ENCODE peak calls at places on chromosomes 11 and 22, in nine cellular contexts. L, Y, T, F, G, Q, Z, R and P are unnamed samples.

GRCh38 chr11:61587541-61587941 is 6.7 kb upstream of the SYT7 start:
- DNase-seq in Z (no peak), F (peak; percentile 34), R (no peak), Q (no peak), T (no peak), G (no peak), Y (peak; percentile 33), L (no peak), P (peak; percentile 27)

GRCh38 chr11:6319001-6319878 is 1.1 kb downstream of the CAVIN3 start:
- DNase-seq in Z (no peak), R (no peak), G (no peak), Y (peak; percentile 63), T (no peak), F (no peak), Q (no peak), L (peak; percentile 32), P (peak; percentile 51)

GRCh38 chr22:30424471-30425326 is 869 bp upstream of the MTFP1 start:
- DNase-seq in G (no peak), Y (peak; percentile 64), Q (peak; percentile 31), R (no peak), Z (no peak), T (peak; percentile 25), L (peak; percentile 21), F (peak; percentile 46), P (no peak)

GRCh38 chr11:9594267-9595046 is 21.0 kb downstream of the WEE1 start:
- DNase-seq in F (no peak), L (no peak), Y (peak; percentile 11), G (no peak), Q (no peak), Z (no peak), R (no peak), T (no peak), P (no peak)

GRCh38 chr22:30948930-30949342 is 19.6 kb downstream of the MORC2 start:
- DNase-seq in Q (no peak), T (no peak), Z (no peak), G (no peak), R (no peak), Y (no peak), F (no peak), L (no peak), P (no peak)

GRCh38 chr22:38935616-38936015 is 21.8 kb upstream of the APOBEC3A start:
- DNase-seq in G (no peak), Z (no peak), R (no peak), Q (no peak), T (no peak), L (no peak), F (no peak), Y (no peak), P (no peak)

GRCh38 chr11:3637201-3637600 is 4.6 kb downstream of the ART5 start:
- DNase-seq in T (no peak), R (no peak), Z (no peak), L (no peak), Q (no peak), F (no peak), Y (no peak), G (no peak), P (no peak)

GRCh38 chr22:30425616-30426394 is at the start of gene MTFP1:
- DNase-seq in T (peak; percentile 72), Z (peak; percentile 16), Q (peak; percentile 60), G (peak; percentile 45), Y (peak; percentile 73), R (no peak), F (peak; percentile 64), L (peak; percentile 63), P (peak; percentile 57)

GRCh38 chr11:15493066-15493465 is 378.3 kb downstream of the INSC start:
- DNase-seq in T (no peak), L (no peak), G (no peak), Q (peak; percentile 47), R (no peak), Z (no peak), Y (no peak), F (no peak), P (peak; percentile 5)

GRCh38 chr11:27718853-27719574 is 18.8 kb upstream of the BDNF start:
- DNase-seq in G (no peak), Z (peak; percentile 68), Q (no peak), L (peak; percentile 45), R (no peak), Y (peak; percentile 69), T (no peak), F (no peak), P (peak; percentile 61)

GRCh38 chr11:110947100-110947499 is 234.9 kb upstream of the ARHGAP20 start:
- DNase-seq in T (no peak), R (no peak), G (no peak), F (no peak), Y (no peak), Q (no peak), Z (no peak), L (no peak), P (no peak)

GRCh38 chr11:19938866-19939265 is 221.4 kb downstream of the DBX1 start:
- DNase-seq in G (no peak), Y (no peak), L (no peak), T (no peak), R (no peak), Z (peak; percentile 39), F (no peak), Q (no peak), P (no peak)

GRCh38 chr11:70502677-70503076 is 104.3 kb downstream of the CTTN start:
- DNase-seq in Y (no peak), R (no peak), Z (peak; percentile 92), Q (no peak), G (no peak), L (no peak), F (no peak), T (no peak), P (no peak)

GRCh38 chr11:107040447-107041444 is 22.5 kb upstream of the GUCY1A2 start:
- DNase-seq in G (no peak), F (no peak), Z (no peak), Q (peak; percentile 42), R (no peak), L (no peak), T (no peak), Y (peak; percentile 87), P (peak; percentile 87)

GRCh38 chr11:67195971-67196418 is 70.3 kb upstream of the GRK2 start:
- DNase-seq in Q (no peak), T (no peak), G (no peak), Z (no peak), R (no peak), L (no peak), F (no peak), Y (peak; percentile 33), P (peak; percentile 83)

GRCh38 chr11:113577356-113578163 is 102.4 kb upstream of the DRD2 start:
- DNase-seq in R (no peak), G (no peak), F (no peak), T (no peak), L (no peak), Q (peak; percentile 1), Y (no peak), Z (peak; percentile 92), P (no peak)

GRCh38 chr22:29313126-29314071 is 2.1 kb downstream of the RASL10A start:
- DNase-seq in F (no peak), T (no peak), G (peak; percentile 40), Q (no peak), Y (peak; percentile 45), Z (no peak), L (no peak), R (no peak), P (no peak)

GRCh38 chr22:17700778-17701177 is 62.2 kb downstream of the BCL2L13 start:
- DNase-seq in F (no peak), T (no peak), Q (no peak), L (no peak), Y (peak; percentile 32), R (no peak), Z (no peak), G (no peak), P (no peak)

GRCh38 chr11:86740628-86741488 is 59.5 kb upstream of the PRSS23 start:
- DNase-seq in Q (peak; percentile 99), G (peak; percentile 58), R (no peak), Y (peak; percentile 98), L (no peak), T (no peak), F (peak; percentile 29), Z (no peak), P (peak; percentile 98)

GRCh38 chr22:24553597-24554315 is 1.2 kb downstream of the GUCD1 start:
- DNase-seq in Z (no peak), Y (no peak), Q (no peak), R (no peak), G (no peak), T (no peak), L (no peak), F (no peak), P (no peak)

GRCh38 chr11:31412946-31413345 is 43.3 kb downstream of the DNAJC24 start:
- DNase-seq in Q (no peak), Z (no peak), G (no peak), F (no peak), T (no peak), L (no peak), R (no peak), Y (peak; percentile 75), P (peak; percentile 70)

GRCh38 chr22:45221201-45221600 is 19.5 kb downstream of the KIAA0930 start:
- DNase-seq in R (no peak), T (no peak), Y (no peak), L (no peak), G (no peak), F (no peak), Z (no peak), Q (no peak), P (no peak)

GRCh38 chr11:11189501-11189900 is 163.5 kb downstream of the CSNK2A3 start:
- DNase-seq in L (no peak), G (no peak), T (no peak), R (no peak), Y (no peak), F (no peak), Z (peak; percentile 74), Q (no peak), P (no peak)

GRCh38 chr22:50683994-50684371 is 11.4 kb downstream of the SHANK3 start:
- DNase-seq in R (no peak), T (no peak), F (no peak), Q (no peak), G (no peak), Y (no peak), L (no peak), Z (no peak), P (no peak)

GRCh38 chr11:104142701-104143100 is 21.2 kb downstream of the PDGFD start:
- DNase-seq in L (no peak), F (no peak), R (no peak), T (no peak), Z (no peak), G (no peak), Y (no peak), Q (no peak), P (no peak)

GRCh38 chr22:30212363-30212995 is 34.1 kb downstream of the LIF start:
- DNase-seq in Q (peak; percentile 95), F (peak; percentile 36), T (no peak), L (no peak), Y (peak; percentile 98), R (no peak), Z (no peak), G (peak; percentile 29), P (peak; percentile 96)

GRCh38 chr11:43518407-43519165 is 159.9 kb downstream of the TTC17 start:
- DNase-seq in Y (peak; percentile 67), R (no peak), G (no peak), Z (no peak), Q (no peak), T (no peak), F (no peak), L (no peak), P (peak; percentile 47)

GRCh38 chr22:50481440-50482106 is at the start of gene ADM2:
- DNase-seq in G (peak; percentile 54), Z (no peak), Q (no peak), T (no peak), F (peak; percentile 78), L (peak; percentile 37), Y (no peak), R (no peak), P (no peak)

GRCh38 chr22:30314918-30315317 is 11.8 kb downstream of the TBC1D10A start:
- DNase-seq in Z (no peak), Q (no peak), R (no peak), G (peak; percentile 50), T (no peak), L (no peak), Y (peak; percentile 63), F (peak; percentile 68), P (no peak)

GRCh38 chr11:107834995-107835394 is 23.6 kb downstream of the SLC35F2 start:
- DNase-seq in G (no peak), R (no peak), F (no peak), L (no peak), Z (no peak), T (no peak), Y (no peak), Q (no peak), P (no peak)

GRCh38 chr22:27218521-27218920 is 561.1 kb downstream of the MIAT start:
- DNase-seq in Q (no peak), Y (no peak), F (no peak), G (no peak), T (no peak), R (no peak), Z (no peak), L (no peak), P (no peak)